ENCODE peak calls at places on chromosomes 12 and 14, in five cellular contexts. One of them, this sample, is unnamed.

GRCh38 chr12:108641446-108642268 is 8.0 kb upstream of the SELPLG start:
- DNase-seq in NCI-H446 treated with DMSO at 0.1 percent for 48 hours: no peak
- DNase-seq in natural killer cell: no peak
- DNase-seq in stimulated activated CD4-positive, alpha-beta T cell treated with anti-CD3 and anti-CD28 coated beads, Interleukin-1b, Interleukin-23, amount 100 ng/mL, for 48 hours: no peak
- DNase-seq in brain microvascular endothelial cell: no peak
- DNase-seq in this sample: no peak

GRCh38 chr12:15824516-15824915 is 35.3 kb upstream of the EPS8 start:
- DNase-seq in NCI-H446 treated with DMSO at 0.1 percent for 48 hours: no peak
- DNase-seq in natural killer cell: no peak
- DNase-seq in stimulated activated CD4-positive, alpha-beta T cell treated with anti-CD3 and anti-CD28 coated beads, Interleukin-1b, Interleukin-23, amount 100 ng/mL, for 48 hours: no peak
- DNase-seq in brain microvascular endothelial cell: no peak
- DNase-seq in this sample: no peak

GRCh38 chr12:14937689-14938088 is 648 bp downstream of the ERP27 start:
- DNase-seq in NCI-H446 treated with DMSO at 0.1 percent for 48 hours: no peak
- DNase-seq in natural killer cell: no peak
- DNase-seq in stimulated activated CD4-positive, alpha-beta T cell treated with anti-CD3 and anti-CD28 coated beads, Interleukin-1b, Interleukin-23, amount 100 ng/mL, for 48 hours: no peak
- DNase-seq in brain microvascular endothelial cell: no peak
- DNase-seq in this sample: no peak

GRCh38 chr14:89621009-89621421 is 204.0 kb upstream of the FOXN3 start:
- DNase-seq in NCI-H446 treated with DMSO at 0.1 percent for 48 hours: no peak
- DNase-seq in natural killer cell: no peak
- DNase-seq in stimulated activated CD4-positive, alpha-beta T cell treated with anti-CD3 and anti-CD28 coated beads, Interleukin-1b, Interleukin-23, amount 100 ng/mL, for 48 hours: peak; percentile 70
- DNase-seq in brain microvascular endothelial cell: no peak
- DNase-seq in this sample: no peak

GRCh38 chr14:93538411-93538810 is 107.7 kb downstream of the UNC79 start:
- DNase-seq in NCI-H446 treated with DMSO at 0.1 percent for 48 hours: no peak
- DNase-seq in natural killer cell: no peak
- DNase-seq in stimulated activated CD4-positive, alpha-beta T cell treated with anti-CD3 and anti-CD28 coated beads, Interleukin-1b, Interleukin-23, amount 100 ng/mL, for 48 hours: no peak
- DNase-seq in brain microvascular endothelial cell: no peak
- DNase-seq in this sample: no peak

GRCh38 chr14:93133476-93133875 is 17.8 kb upstream of the ITPK1 start:
- DNase-seq in NCI-H446 treated with DMSO at 0.1 percent for 48 hours: no peak
- DNase-seq in natural killer cell: no peak
- DNase-seq in stimulated activated CD4-positive, alpha-beta T cell treated with anti-CD3 and anti-CD28 coated beads, Interleukin-1b, Interleukin-23, amount 100 ng/mL, for 48 hours: no peak
- DNase-seq in brain microvascular endothelial cell: no peak
- DNase-seq in this sample: peak; percentile 82

GRCh38 chr14:23035303-23036164 is 834 bp upstream of the PSMB5 start:
- DNase-seq in NCI-H446 treated with DMSO at 0.1 percent for 48 hours: no peak
- DNase-seq in natural killer cell: no peak
- DNase-seq in stimulated activated CD4-positive, alpha-beta T cell treated with anti-CD3 and anti-CD28 coated beads, Interleukin-1b, Interleukin-23, amount 100 ng/mL, for 48 hours: no peak
- DNase-seq in brain microvascular endothelial cell: no peak
- DNase-seq in this sample: no peak

GRCh38 chr12:117473856-117474255 is 112.4 kb upstream of the NOS1 start:
- DNase-seq in NCI-H446 treated with DMSO at 0.1 percent for 48 hours: no peak
- DNase-seq in natural killer cell: no peak
- DNase-seq in stimulated activated CD4-positive, alpha-beta T cell treated with anti-CD3 and anti-CD28 coated beads, Interleukin-1b, Interleukin-23, amount 100 ng/mL, for 48 hours: no peak
- DNase-seq in brain microvascular endothelial cell: no peak
- DNase-seq in this sample: no peak

GRCh38 chr12:98320026-98320425 is 195.4 kb upstream of the TMPO start:
- DNase-seq in NCI-H446 treated with DMSO at 0.1 percent for 48 hours: peak; percentile 27
- DNase-seq in natural killer cell: no peak
- DNase-seq in stimulated activated CD4-positive, alpha-beta T cell treated with anti-CD3 and anti-CD28 coated beads, Interleukin-1b, Interleukin-23, amount 100 ng/mL, for 48 hours: no peak
- DNase-seq in brain microvascular endothelial cell: no peak
- DNase-seq in this sample: no peak

GRCh38 chr14:22977684-22978486 is 4.5 kb downstream of the AJUBA start:
- DNase-seq in NCI-H446 treated with DMSO at 0.1 percent for 48 hours: peak; percentile 28
- DNase-seq in natural killer cell: no peak
- DNase-seq in stimulated activated CD4-positive, alpha-beta T cell treated with anti-CD3 and anti-CD28 coated beads, Interleukin-1b, Interleukin-23, amount 100 ng/mL, for 48 hours: no peak
- DNase-seq in brain microvascular endothelial cell: no peak
- DNase-seq in this sample: peak; percentile 74

GRCh38 chr14:78836777-78837176 is 666.6 kb downstream of the NRXN3 start:
- DNase-seq in NCI-H446 treated with DMSO at 0.1 percent for 48 hours: peak; percentile 54
- DNase-seq in natural killer cell: no peak
- DNase-seq in stimulated activated CD4-positive, alpha-beta T cell treated with anti-CD3 and anti-CD28 coated beads, Interleukin-1b, Interleukin-23, amount 100 ng/mL, for 48 hours: no peak
- DNase-seq in brain microvascular endothelial cell: peak; percentile 51
- DNase-seq in this sample: peak; percentile 8

GRCh38 chr12:46677749-46678148 is 148.0 kb downstream of the SLC38A4 start:
- DNase-seq in NCI-H446 treated with DMSO at 0.1 percent for 48 hours: no peak
- DNase-seq in natural killer cell: no peak
- DNase-seq in stimulated activated CD4-positive, alpha-beta T cell treated with anti-CD3 and anti-CD28 coated beads, Interleukin-1b, Interleukin-23, amount 100 ng/mL, for 48 hours: no peak
- DNase-seq in brain microvascular endothelial cell: no peak
- DNase-seq in this sample: peak; percentile 27

GRCh38 chr14:65949711-65950516 is 536.3 kb upstream of the CCDC196 start:
- DNase-seq in NCI-H446 treated with DMSO at 0.1 percent for 48 hours: no peak
- DNase-seq in natural killer cell: no peak
- DNase-seq in stimulated activated CD4-positive, alpha-beta T cell treated with anti-CD3 and anti-CD28 coated beads, Interleukin-1b, Interleukin-23, amount 100 ng/mL, for 48 hours: peak; percentile 61
- DNase-seq in brain microvascular endothelial cell: peak; percentile 17
- DNase-seq in this sample: no peak

GRCh38 chr12:47980779-47981495 is 17.5 kb downstream of the TMEM106C start:
- DNase-seq in NCI-H446 treated with DMSO at 0.1 percent for 48 hours: no peak
- DNase-seq in natural killer cell: no peak
- DNase-seq in stimulated activated CD4-positive, alpha-beta T cell treated with anti-CD3 and anti-CD28 coated beads, Interleukin-1b, Interleukin-23, amount 100 ng/mL, for 48 hours: no peak
- DNase-seq in brain microvascular endothelial cell: no peak
- DNase-seq in this sample: no peak

GRCh38 chr14:87617079-87617478 is 375.9 kb downstream of the GALC start:
- DNase-seq in NCI-H446 treated with DMSO at 0.1 percent for 48 hours: no peak
- DNase-seq in natural killer cell: no peak
- DNase-seq in stimulated activated CD4-positive, alpha-beta T cell treated with anti-CD3 and anti-CD28 coated beads, Interleukin-1b, Interleukin-23, amount 100 ng/mL, for 48 hours: no peak
- DNase-seq in brain microvascular endothelial cell: no peak
- DNase-seq in this sample: no peak

GRCh38 chr14:99511421-99512109 is 30.4 kb downstream of the CCNK start:
- DNase-seq in NCI-H446 treated with DMSO at 0.1 percent for 48 hours: no peak
- DNase-seq in natural killer cell: no peak
- DNase-seq in stimulated activated CD4-positive, alpha-beta T cell treated with anti-CD3 and anti-CD28 coated beads, Interleukin-1b, Interleukin-23, amount 100 ng/mL, for 48 hours: no peak
- DNase-seq in brain microvascular endothelial cell: peak; percentile 12
- DNase-seq in this sample: no peak

GRCh38 chr12:559907-560455 is 100.2 kb downstream of the B4GALNT3 start:
- DNase-seq in NCI-H446 treated with DMSO at 0.1 percent for 48 hours: no peak
- DNase-seq in natural killer cell: no peak
- DNase-seq in stimulated activated CD4-positive, alpha-beta T cell treated with anti-CD3 and anti-CD28 coated beads, Interleukin-1b, Interleukin-23, amount 100 ng/mL, for 48 hours: no peak
- DNase-seq in brain microvascular endothelial cell: no peak
- DNase-seq in this sample: no peak

GRCh38 chr14:94885481-94886155 is 115.7 kb upstream of the GSC start:
- DNase-seq in NCI-H446 treated with DMSO at 0.1 percent for 48 hours: no peak
- DNase-seq in natural killer cell: no peak
- DNase-seq in stimulated activated CD4-positive, alpha-beta T cell treated with anti-CD3 and anti-CD28 coated beads, Interleukin-1b, Interleukin-23, amount 100 ng/mL, for 48 hours: no peak
- DNase-seq in brain microvascular endothelial cell: no peak
- DNase-seq in this sample: no peak

GRCh38 chr12:26197832-26198231 is 2.5 kb downstream of the SSPN start:
- DNase-seq in NCI-H446 treated with DMSO at 0.1 percent for 48 hours: no peak
- DNase-seq in natural killer cell: no peak
- DNase-seq in stimulated activated CD4-positive, alpha-beta T cell treated with anti-CD3 and anti-CD28 coated beads, Interleukin-1b, Interleukin-23, amount 100 ng/mL, for 48 hours: no peak
- DNase-seq in brain microvascular endothelial cell: no peak
- DNase-seq in this sample: no peak

GRCh38 chr12:19382111-19382526 is 57.2 kb upstream of the AEBP2 start:
- DNase-seq in NCI-H446 treated with DMSO at 0.1 percent for 48 hours: no peak
- DNase-seq in natural killer cell: no peak
- DNase-seq in stimulated activated CD4-positive, alpha-beta T cell treated with anti-CD3 and anti-CD28 coated beads, Interleukin-1b, Interleukin-23, amount 100 ng/mL, for 48 hours: peak; percentile 69
- DNase-seq in brain microvascular endothelial cell: peak; percentile 92
- DNase-seq in this sample: peak; percentile 81